ENCODE peak calls at places on chromosome 7, in six cellular contexts. One of them, this sample, is unnamed.

GRCh38 chr7:129903935-129904334 is 48.8 kb downstream of the UBE2H start:
- DNase-seq in uterus: no peak
- DNase-seq in small intestine: no peak
- DNase-seq in right atrium auricular region: no peak
- DNase-seq in hepatocyte: no peak
- DNase-seq in GM23338: no peak
- DNase-seq in this sample: no peak

GRCh38 chr7:2139004-2139652 is 93.6 kb downstream of the MAD1L1 start:
- DNase-seq in uterus: no peak
- DNase-seq in small intestine: no peak
- DNase-seq in right atrium auricular region: no peak
- DNase-seq in hepatocyte: no peak
- DNase-seq in GM23338: no peak
- DNase-seq in this sample: no peak

GRCh38 chr7:130065500-130066152 is 4.7 kb upstream of the KLHDC10 start:
- DNase-seq in uterus: no peak
- DNase-seq in small intestine: no peak
- DNase-seq in right atrium auricular region: no peak
- DNase-seq in hepatocyte: no peak
- DNase-seq in GM23338: no peak
- DNase-seq in this sample: peak; percentile 46

GRCh38 chr7:100578246-100579183 is 4.8 kb upstream of the SAP25 start:
- DNase-seq in uterus: no peak
- DNase-seq in small intestine: no peak
- DNase-seq in right atrium auricular region: no peak
- DNase-seq in hepatocyte: no peak
- DNase-seq in GM23338: no peak
- DNase-seq in this sample: no peak

GRCh38 chr7:122768827-122769226 is 66.1 kb upstream of the RNF148 start:
- DNase-seq in uterus: no peak
- DNase-seq in small intestine: no peak
- DNase-seq in right atrium auricular region: no peak
- DNase-seq in hepatocyte: no peak
- DNase-seq in GM23338: no peak
- DNase-seq in this sample: no peak

GRCh38 chr7:43572516-43573049 is 10.3 kb upstream of the STK17A start:
- DNase-seq in uterus: no peak
- DNase-seq in small intestine: no peak
- DNase-seq in right atrium auricular region: peak; percentile 69
- DNase-seq in hepatocyte: peak; percentile 16
- DNase-seq in GM23338: no peak
- DNase-seq in this sample: peak; percentile 82

GRCh38 chr7:32262315-32262714 is 192.1 kb upstream of the PDE1C start:
- DNase-seq in uterus: no peak
- DNase-seq in small intestine: no peak
- DNase-seq in right atrium auricular region: no peak
- DNase-seq in hepatocyte: no peak
- DNase-seq in GM23338: no peak
- DNase-seq in this sample: no peak

GRCh38 chr7:141944811-141945210 is 2.0 kb downstream of the CLEC5A start:
- DNase-seq in uterus: no peak
- DNase-seq in small intestine: no peak
- DNase-seq in right atrium auricular region: no peak
- DNase-seq in hepatocyte: no peak
- DNase-seq in GM23338: no peak
- DNase-seq in this sample: no peak

GRCh38 chr7:3117488-3118228 is 74.0 kb upstream of the CARD11 start:
- DNase-seq in uterus: no peak
- DNase-seq in small intestine: no peak
- DNase-seq in right atrium auricular region: no peak
- DNase-seq in hepatocyte: no peak
- DNase-seq in GM23338: no peak
- DNase-seq in this sample: no peak

GRCh38 chr7:20441886-20442505 is 111.3 kb downstream of the ITGB8 start:
- DNase-seq in uterus: no peak
- DNase-seq in small intestine: no peak
- DNase-seq in right atrium auricular region: no peak
- DNase-seq in hepatocyte: no peak
- DNase-seq in GM23338: no peak
- DNase-seq in this sample: peak; percentile 31

GRCh38 chr7:72793791-72794190 is 34.2 kb downstream of the TYW1B start:
- DNase-seq in uterus: no peak
- DNase-seq in small intestine: no peak
- DNase-seq in right atrium auricular region: no peak
- DNase-seq in hepatocyte: no peak
- DNase-seq in GM23338: no peak
- DNase-seq in this sample: no peak

GRCh38 chr7:25619963-25620799 is 391.9 kb upstream of the NPVF start:
- DNase-seq in uterus: peak; percentile 63
- DNase-seq in small intestine: peak; percentile 54
- DNase-seq in right atrium auricular region: no peak
- DNase-seq in hepatocyte: peak; percentile 51
- DNase-seq in GM23338: no peak
- DNase-seq in this sample: no peak

GRCh38 chr7:134637934-134638719 is 8.5 kb upstream of the BPGM start:
- DNase-seq in uterus: no peak
- DNase-seq in small intestine: no peak
- DNase-seq in right atrium auricular region: no peak
- DNase-seq in hepatocyte: no peak
- DNase-seq in GM23338: no peak
- DNase-seq in this sample: no peak

GRCh38 chr7:93968911-93969620 is 35.1 kb downstream of the BET1 start:
- DNase-seq in uterus: no peak
- DNase-seq in small intestine: no peak
- DNase-seq in right atrium auricular region: no peak
- DNase-seq in hepatocyte: no peak
- DNase-seq in GM23338: no peak
- DNase-seq in this sample: no peak

GRCh38 chr7:17608114-17608833 is 309.8 kb downstream of the AHR start:
- DNase-seq in uterus: no peak
- DNase-seq in small intestine: no peak
- DNase-seq in right atrium auricular region: no peak
- DNase-seq in hepatocyte: no peak
- DNase-seq in GM23338: no peak
- DNase-seq in this sample: no peak

GRCh38 chr7:157932498-157933218 is 595.9 kb downstream of the DNAJB6 start:
- DNase-seq in uterus: no peak
- DNase-seq in small intestine: no peak
- DNase-seq in right atrium auricular region: no peak
- DNase-seq in hepatocyte: no peak
- DNase-seq in GM23338: no peak
- DNase-seq in this sample: no peak

GRCh38 chr7:139035588-139036353 is at the start of gene ZC3HAV1L:
- DNase-seq in uterus: peak; percentile 70
- DNase-seq in small intestine: peak; percentile 38
- DNase-seq in right atrium auricular region: peak; percentile 66
- DNase-seq in hepatocyte: peak; percentile 78
- DNase-seq in GM23338: peak; percentile 65
- DNase-seq in this sample: peak; percentile 73

GRCh38 chr7:139852482-139852845 is 23.4 kb downstream of the TBXAS1 start:
- DNase-seq in uterus: no peak
- DNase-seq in small intestine: no peak
- DNase-seq in right atrium auricular region: no peak
- DNase-seq in hepatocyte: no peak
- DNase-seq in GM23338: no peak
- DNase-seq in this sample: no peak

GRCh38 chr7:22357311-22358175 is 589 bp upstream of the RAPGEF5 start:
- DNase-seq in uterus: no peak
- DNase-seq in small intestine: peak; percentile 80
- DNase-seq in right atrium auricular region: no peak
- DNase-seq in hepatocyte: peak; percentile 69
- DNase-seq in GM23338: peak; percentile 49
- DNase-seq in this sample: no peak

GRCh38 chr7:45026984-45027773 is 27.2 kb downstream of the CCM2 start:
- DNase-seq in uterus: no peak
- DNase-seq in small intestine: peak; percentile 17
- DNase-seq in right atrium auricular region: no peak
- DNase-seq in hepatocyte: no peak
- DNase-seq in GM23338: no peak
- DNase-seq in this sample: no peak

GRCh38 chr7:95980073-95980655 is 207.8 kb downstream of the DYNC1I1 start:
- DNase-seq in uterus: no peak
- DNase-seq in small intestine: peak; percentile 65
- DNase-seq in right atrium auricular region: no peak
- DNase-seq in hepatocyte: peak; percentile 63
- DNase-seq in GM23338: no peak
- DNase-seq in this sample: no peak

GRCh38 chr7:158410720-158411119 is 176.9 kb downstream of the PTPRN2 start:
- DNase-seq in uterus: no peak
- DNase-seq in small intestine: no peak
- DNase-seq in right atrium auricular region: no peak
- DNase-seq in hepatocyte: no peak
- DNase-seq in GM23338: no peak
- DNase-seq in this sample: no peak

GRCh38 chr7:26307226-26307625 is 15.6 kb downstream of the SNX10 start:
- DNase-seq in uterus: peak; percentile 48
- DNase-seq in small intestine: no peak
- DNase-seq in right atrium auricular region: peak; percentile 71
- DNase-seq in hepatocyte: peak; percentile 23
- DNase-seq in GM23338: no peak
- DNase-seq in this sample: peak; percentile 22

GRCh38 chr7:56105508-56105907 is 768 bp downstream of the CHCHD2 start:
- DNase-seq in uterus: no peak
- DNase-seq in small intestine: peak; percentile 71
- DNase-seq in right atrium auricular region: no peak
- DNase-seq in hepatocyte: no peak
- DNase-seq in GM23338: no peak
- DNase-seq in this sample: peak; percentile 47

GRCh38 chr7:18896343-18896975 is 221.0 kb downstream of the TWIST1 start:
- DNase-seq in uterus: no peak
- DNase-seq in small intestine: no peak
- DNase-seq in right atrium auricular region: no peak
- DNase-seq in hepatocyte: no peak
- DNase-seq in GM23338: peak; percentile 47
- DNase-seq in this sample: no peak

DNA sequence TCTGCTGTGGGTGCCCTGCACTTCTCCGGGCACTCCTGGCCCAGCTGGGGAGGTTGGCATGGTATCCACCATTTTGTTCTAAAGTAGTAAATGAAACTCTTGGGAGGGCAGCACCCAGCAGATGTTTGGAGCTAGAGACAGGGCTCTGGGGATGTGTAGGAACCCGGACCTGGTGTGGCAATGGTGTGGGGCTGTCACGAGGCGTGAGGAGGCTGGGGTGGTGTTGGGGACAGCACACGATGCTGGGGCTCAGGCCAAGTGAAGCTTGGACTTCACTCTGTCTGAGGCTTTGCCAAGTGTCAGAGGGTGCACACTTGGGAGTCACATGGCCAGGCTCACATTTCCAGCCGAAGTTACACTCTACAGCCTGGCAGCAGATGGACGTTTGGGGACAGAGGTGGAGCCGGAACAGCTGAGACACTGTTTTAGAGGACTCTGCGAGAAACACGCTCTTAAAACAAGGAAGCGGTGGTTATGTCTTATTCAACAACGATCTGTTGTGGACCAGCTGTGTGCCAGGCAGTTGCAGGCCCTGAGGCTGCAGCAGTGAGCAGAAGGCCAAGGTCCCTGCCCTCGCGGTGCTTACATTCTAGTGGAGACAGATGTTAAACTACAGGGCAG is 118.2 kb downstream of the CUX1 start:
- DNase-seq in uterus: no peak
- DNase-seq in small intestine: peak; percentile 86
- DNase-seq in right atrium auricular region: peak; percentile 83
- DNase-seq in hepatocyte: no peak
- DNase-seq in GM23338: no peak
- DNase-seq in this sample: no peak
- H3K4me1 ChIP-seq in uterus: no peaks in the 10 kb centered on the region
- H3K4me1 ChIP-seq in small intestine: peaks cover 8% of the 10 kb centered on the region
- H3K4me1 ChIP-seq in right atrium auricular region: no peaks in the 10 kb centered on the region
- H3K4me1 ChIP-seq in hepatocyte: peaks cover 44% of the 10 kb centered on the region
- H3K4me1 ChIP-seq in GM23338: peaks cover 72% of the 10 kb centered on the region
- H3K4me1 ChIP-seq in this sample: peaks cover 58% of the 10 kb centered on the region

DNA sequence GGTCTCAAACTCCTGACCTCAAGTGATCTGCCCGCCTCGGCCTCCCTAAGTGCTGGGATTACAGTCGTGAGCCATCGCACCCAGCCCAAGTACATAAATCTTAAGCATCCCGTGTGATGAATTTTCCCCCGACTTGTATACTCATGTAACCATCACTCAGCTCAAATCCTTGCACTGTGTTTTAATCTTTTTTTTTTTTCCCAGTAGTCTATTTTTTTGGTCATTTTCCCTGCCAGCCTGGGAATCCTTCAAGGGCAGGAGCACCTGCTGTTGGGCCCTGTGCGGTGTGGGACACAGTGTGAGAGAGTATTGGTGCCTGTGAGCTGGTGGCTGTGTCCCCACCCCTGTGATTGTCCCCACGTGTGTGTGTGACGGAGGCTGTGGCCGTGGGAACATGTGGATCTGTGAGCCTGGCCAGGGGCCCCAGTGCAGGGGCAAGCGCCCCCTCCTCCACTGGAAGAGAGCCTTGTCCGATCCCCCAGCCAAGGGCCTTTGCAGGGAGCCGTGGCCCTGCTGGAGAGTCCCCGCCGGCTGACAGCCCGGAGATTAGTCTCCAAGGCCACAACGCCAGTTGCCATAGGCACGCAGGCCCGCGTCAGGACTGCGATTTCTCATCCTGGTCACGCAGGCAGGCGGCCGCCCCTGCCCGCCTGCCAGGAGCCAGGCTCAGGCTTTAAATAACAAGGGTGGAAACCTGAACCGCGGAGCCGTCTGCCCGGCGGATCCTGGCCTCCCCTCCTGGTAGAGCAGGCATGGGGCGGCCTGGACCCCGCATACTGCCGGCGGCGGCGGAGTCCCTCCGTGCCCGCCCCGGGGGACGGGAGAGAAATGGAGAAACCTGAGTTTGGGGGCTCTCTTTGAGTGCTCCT is 26.5 kb downstream of the GTF2IRD1 start:
- DNase-seq in uterus: peak; percentile 76
- DNase-seq in small intestine: peak; percentile 66
- DNase-seq in right atrium auricular region: peak; percentile 93
- DNase-seq in hepatocyte: peak; percentile 84
- DNase-seq in GM23338: peak; percentile 89
- DNase-seq in this sample: no peak
- H3K4me1 ChIP-seq in uterus: peaks cover 5% of the 10 kb centered on the region
- H3K4me1 ChIP-seq in small intestine: peaks cover 3% of the 10 kb centered on the region
- H3K4me1 ChIP-seq in right atrium auricular region: no peaks in the 10 kb centered on the region
- H3K4me1 ChIP-seq in hepatocyte: peaks cover 69% of the 10 kb centered on the region
- H3K4me1 ChIP-seq in GM23338: peaks cover 19% of the 10 kb centered on the region
- H3K4me1 ChIP-seq in this sample: peaks cover 67% of the 10 kb centered on the region

DNA sequence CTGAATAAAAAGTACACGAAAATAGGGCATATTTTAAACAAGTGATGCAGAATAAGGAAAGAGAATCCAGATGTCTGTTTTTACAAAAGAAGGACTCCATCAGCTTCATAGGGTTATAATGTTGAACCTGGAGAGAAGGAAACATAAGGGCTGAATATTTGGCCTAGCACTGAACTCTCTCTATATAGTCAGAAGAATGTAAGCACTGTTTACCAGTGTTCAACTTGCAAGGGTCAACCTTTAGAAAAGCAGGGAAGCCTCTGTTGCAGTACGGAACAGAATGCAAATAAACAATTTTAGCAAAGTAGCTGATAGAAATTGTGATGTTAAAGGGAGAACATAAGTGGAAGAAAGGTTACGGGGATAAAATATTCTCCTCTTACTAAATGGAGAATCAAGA is 16.2 kb downstream of the CDK6 start:
- DNase-seq in uterus: no peak
- DNase-seq in small intestine: no peak
- DNase-seq in right atrium auricular region: no peak
- DNase-seq in hepatocyte: no peak
- DNase-seq in GM23338: no peak
- DNase-seq in this sample: no peak
- H3K4me1 ChIP-seq in uterus: no peaks in the 10 kb centered on the region
- H3K4me1 ChIP-seq in small intestine: no peaks in the 10 kb centered on the region
- H3K4me1 ChIP-seq in right atrium auricular region: no peaks in the 10 kb centered on the region
- H3K4me1 ChIP-seq in hepatocyte: no peaks in the 10 kb centered on the region
- H3K4me1 ChIP-seq in GM23338: peaks cover 18% of the 10 kb centered on the region
- H3K4me1 ChIP-seq in this sample: peaks cover 8% of the 10 kb centered on the region

GRCh38 chr7:8590225-8590624 is 156.8 kb downstream of the NXPH1 start:
- DNase-seq in uterus: no peak
- DNase-seq in small intestine: no peak
- DNase-seq in right atrium auricular region: no peak
- DNase-seq in hepatocyte: no peak
- DNase-seq in GM23338: no peak
- DNase-seq in this sample: no peak
- H3K4me1 ChIP-seq in uterus: no peaks in the 10 kb centered on the region
- H3K4me1 ChIP-seq in small intestine: no peaks in the 10 kb centered on the region
- H3K4me1 ChIP-seq in right atrium auricular region: no peaks in the 10 kb centered on the region
- H3K4me1 ChIP-seq in hepatocyte: peaks cover 6% of the 10 kb centered on the region
- H3K4me1 ChIP-seq in GM23338: peaks cover 24% of the 10 kb centered on the region
- H3K4me1 ChIP-seq in this sample: no peaks in the 10 kb centered on the region

This sample was measured in SJSA1.